ENCODE peak calls at places on chromosomes 11 and 22, in six cellular contexts. Q is progenitor cell of endocrine pancreas, X is heart right ventricle, Z is DND-41, B is PC-3, H is pancreas. S is an unnamed sample.

GRCh38 chr11:112844530-112844929 is 116.7 kb upstream of the NCAM1 start:
- DNase-seq in Q (no peak), X (no peak), Z (no peak), B (no peak), H (no peak), S (no peak)

GRCh38 chr22:31211504-31211861 is 615 bp upstream of the LIMK2 start:
- DNase-seq in Q (no peak), X (no peak), Z (no peak), B (no peak), H (no peak), S (no peak)

GRCh38 chr11:104858882-104859735 is 39.2 kb downstream of the CASP12 start:
- DNase-seq in Q (no peak), X (no peak), Z (peak), B (no peak), H (no peak), S (no peak)

GRCh38 chr11:69213315-69213714 is 57.6 kb downstream of the SMIM38 start:
- DNase-seq in Q (no peak), X (no peak), Z (no peak), B (no peak), H (no peak), S (no peak)

GRCh38 chr11:72278911-72279310 is 34.9 kb upstream of the PHOX2A start:
- DNase-seq in Q (no peak), X (no peak), Z (no peak), B (peak), H (no peak), S (peak)

GRCh38 chr22:19061471-19062138 is 60.6 kb downstream of the DGCR2 start:
- DNase-seq in Q (no peak), X (no peak), Z (no peak), B (no peak), H (no peak), S (peak)

GRCh38 chr22:20970939-20971657 is 4.0 kb downstream of the AIFM3 start:
- DNase-seq in Q (no peak), X (no peak), Z (no peak), B (no peak), H (no peak), S (no peak)

GRCh38 chr22:37472418-37473006 is 13.7 kb downstream of the MFNG start:
- DNase-seq in Q (no peak), X (no peak), Z (peak), B (peak), H (peak), S (no peak)

GRCh38 chr11:30561691-30562412 is 24.3 kb downstream of the MPPED2 start:
- DNase-seq in Q (no peak), X (no peak), Z (no peak), B (no peak), H (no peak), S (no peak)

GRCh38 chr11:101003468-101003867 is 126.1 kb downstream of the PGR start:
- DNase-seq in Q (no peak), X (no peak), Z (no peak), B (peak), H (no peak), S (no peak)

DNA sequence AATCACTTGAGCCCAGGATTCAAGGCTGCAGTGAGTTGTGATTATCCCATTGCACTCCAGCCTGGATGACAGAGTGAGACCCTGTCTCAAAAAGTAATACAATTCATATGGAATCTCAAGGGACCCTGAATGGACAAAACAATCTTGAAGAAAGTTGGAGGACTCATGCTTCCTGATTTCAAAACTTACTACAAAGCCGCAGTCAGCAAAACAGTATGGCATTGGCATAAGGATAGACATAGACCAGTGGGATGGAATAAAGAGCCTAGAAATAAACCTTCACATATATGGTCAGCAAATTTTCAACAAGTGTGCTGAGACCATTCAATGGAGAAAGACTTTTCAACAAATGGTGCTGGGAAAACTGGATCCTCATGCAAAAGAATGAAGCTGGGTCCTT is 2.5 kb downstream of the SELENOO start:
- DNase-seq in Q (no peak), X (no peak), Z (no peak), B (no peak), H (no peak), S (no peak)
- TF ChIP-seq CTCF in Q (no peak), X (no peak), Z (no peak), B (no peak), H (no peak), S (no peak)

GRCh38 chr11:8235925-8236324 is 27.8 kb downstream of the LMO1 start:
- DNase-seq in Q (no peak), X (no peak), Z (no peak), B (no peak), H (no peak), S (no peak)

GRCh38 chr11:8234910-8235309 is 28.8 kb downstream of the LMO1 start:
- DNase-seq in Q (no peak), X (no peak), Z (no peak), B (no peak), H (no peak), S (no peak)

GRCh38 chr11:8232849-8233606 is 30.6 kb downstream of the LMO1 start:
- DNase-seq in Q (no peak), X (no peak), Z (no peak), B (no peak), H (no peak), S (no peak)

GRCh38 chr11:8233691-8234424 is 29.8 kb downstream of the LMO1 start:
- DNase-seq in Q (no peak), X (peak), Z (no peak), B (peak), H (no peak), S (no peak)

GRCh38 chr11:8234425-8234821 is 29.3 kb downstream of the LMO1 start:
- DNase-seq in Q (no peak), X (no peak), Z (no peak), B (peak), H (no peak), S (no peak)
- TF ChIP-seq CTCF in Q (no peak), X (no peak), Z (no peak), B (peak), H (no peak), S (no peak)

GRCh38 chr11:13183094-13183825 is 94.3 kb upstream of the BMAL1 start:
- DNase-seq in Q (no peak), X (no peak), Z (peak), B (peak), H (no peak), S (peak)
- TF ChIP-seq CTCF in Q (peak), X (peak), Z (peak), B (peak), H (peak), S (peak)

GRCh38 chr11:65780770-65781151 is at the start of gene AP5B1:
- DNase-seq in Q (peak), X (peak), Z (peak), B (peak), H (peak), S (peak)
- TF ChIP-seq CTCF in Q (no peak), X (no peak), Z (no peak), B (no peak), H (no peak), S (no peak)

GRCh38 chr11:124405611-124406010 is 6.8 kb upstream of the OR8B3 start:
- DNase-seq in Q (no peak), X (no peak), Z (no peak), B (no peak), H (no peak), S (no peak)

GRCh38 chr11:124398924-124399323 is at the start of gene OR8B3:
- DNase-seq in Q (no peak), X (no peak), Z (no peak), B (no peak), H (no peak), S (no peak)

DNA sequence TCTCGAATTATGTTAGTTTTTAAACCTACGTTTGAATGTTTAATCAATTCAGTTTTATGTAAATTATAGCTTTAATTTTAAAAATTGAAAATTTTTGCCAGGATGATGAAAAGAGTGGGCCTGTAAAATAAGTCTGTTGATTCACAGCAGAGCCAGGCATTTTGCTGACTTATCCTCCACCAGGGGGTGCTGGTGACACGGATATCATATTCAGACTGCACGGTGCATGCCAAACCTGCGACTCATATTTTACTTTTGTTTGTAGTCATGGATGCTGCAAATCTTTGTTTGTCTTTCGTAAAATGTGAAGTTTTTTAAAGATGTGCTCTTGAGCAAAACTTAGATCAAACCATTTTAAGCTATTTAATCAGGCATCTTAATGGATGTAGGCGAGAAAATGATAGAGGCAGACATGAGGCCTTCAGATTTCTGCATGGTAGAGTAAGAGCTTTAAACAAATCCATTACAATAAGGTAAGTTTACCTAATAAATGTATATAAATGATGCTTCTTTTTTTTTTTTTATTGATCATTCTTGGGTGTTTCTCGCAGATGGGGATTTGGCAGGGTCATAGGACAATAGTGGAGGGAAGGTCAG is 3.6 kb upstream of the OR8B3 start:
- DNase-seq in Q (peak), X (peak), Z (peak), B (peak), H (no peak), S (peak)
- TF ChIP-seq CTCF in Q (peak), X (peak), Z (peak), B (peak), H (no peak), S (peak)

S was measured in HFFc6.